ENCODE peak calls at places on chromosome 13, in five cellular contexts. O is A549, Q is H1, K is K562, Y is HepG2. R is an unnamed sample.

GRCh38 chr13:29858231-29858630 is 7.8 kb upstream of the UBL3 start:
- DNase-seq in O (no peak), Q (no peak), K (no peak), Y (no peak), R (no peak)

GRCh38 chr13:109720758-109721184 is 65.6 kb downstream of the IRS2 start:
- DNase-seq in O (no peak), Q (no peak), K (no peak), Y (peak), R (no peak)

GRCh38 chr13:114124921-114125320 is 7.5 kb downstream of the RASA3 start:
- DNase-seq in O (no peak), Q (no peak), K (no peak), Y (no peak), R (peak)

GRCh38 chr13:83453723-83454122 is 428.6 kb downstream of the SLITRK1 start:
- DNase-seq in O (no peak), Q (no peak), K (no peak), Y (no peak), R (no peak)

GRCh38 chr13:20411638-20412342 is 113.9 kb downstream of the CRYL1 start:
- DNase-seq in O (no peak), Q (no peak), K (no peak), Y (no peak), R (no peak)

GRCh38 chr13:31725841-31726240 is 13.5 kb upstream of the RXFP2 start:
- DNase-seq in O (no peak), Q (no peak), K (no peak), Y (no peak), R (no peak)

GRCh38 chr13:41546372-41547252 is 89.3 kb downstream of the RGCC start:
- DNase-seq in O (no peak), Q (no peak), K (no peak), Y (peak), R (peak)

GRCh38 chr13:50403311-50403710 is 388.1 kb downstream of the KCNRG start:
- DNase-seq in O (no peak), Q (no peak), K (no peak), Y (peak), R (peak)

GRCh38 chr13:103884139-103884723 is 818.0 kb upstream of the SLC10A2 start:
- DNase-seq in O (no peak), Q (no peak), K (no peak), Y (peak), R (no peak)

GRCh38 chr13:50485979-50486935 is 357.2 kb downstream of the DLEU7 start:
- DNase-seq in O (no peak), Q (no peak), K (peak), Y (no peak), R (peak)

GRCh38 chr13:37995052-37995451 is 125.5 kb upstream of the TRPC4 start:
- DNase-seq in O (no peak), Q (no peak), K (no peak), Y (no peak), R (peak)

GRCh38 chr13:60811581-60811980 is 414.6 kb downstream of the TDRD3 start:
- DNase-seq in O (no peak), Q (no peak), K (no peak), Y (no peak), R (no peak)

GRCh38 chr13:80399340-80400163 is 58.6 kb upstream of the SPRY2 start:
- DNase-seq in O (no peak), Q (no peak), K (no peak), Y (no peak), R (no peak)

GRCh38 chr13:76148926-76149325 is 512.8 kb downstream of the LMO7 start:
- DNase-seq in O (no peak), Q (no peak), K (no peak), Y (no peak), R (peak)

GRCh38 chr13:93304134-93304533 is 77.5 kb downstream of the GPC6 start:
- DNase-seq in O (no peak), Q (no peak), K (no peak), Y (no peak), R (no peak)

GRCh38 chr13:28866932-28867331 is 46.8 kb downstream of the MTUS2 start:
- DNase-seq in O (no peak), Q (no peak), K (no peak), Y (no peak), R (no peak)

GRCh38 chr13:90889906-90890305 is 457.6 kb upstream of the MIR17HG start:
- DNase-seq in O (no peak), Q (no peak), K (no peak), Y (no peak), R (no peak)

GRCh38 chr13:110244926-110245325 is 62.0 kb downstream of the COL4A1 start:
- DNase-seq in O (no peak), Q (no peak), K (no peak), Y (no peak), R (no peak)

GRCh38 chr13:35839746-35840273 is 291.4 kb downstream of the DCLK1 start:
- DNase-seq in O (no peak), Q (no peak), K (no peak), Y (no peak), R (no peak)

GRCh38 chr13:110125157-110125556 is 181.8 kb downstream of the COL4A1 start:
- DNase-seq in O (no peak), Q (no peak), K (no peak), Y (no peak), R (no peak)

GRCh38 chr13:58852076-58852475 is 1220.5 kb downstream of the PCDH17 start:
- DNase-seq in O (no peak), Q (no peak), K (no peak), Y (no peak), R (no peak)

GRCh38 chr13:40139896-40140520 is 484.5 kb downstream of the COG6 start:
- DNase-seq in O (no peak), Q (no peak), K (no peak), Y (no peak), R (no peak)

GRCh38 chr13:94329277-94329676 is 150.2 kb downstream of the DCT start:
- DNase-seq in O (no peak), Q (no peak), K (no peak), Y (no peak), R (peak)

GRCh38 chr13:30730526-30730925 is 4.8 kb upstream of the ALOX5AP start:
- DNase-seq in O (no peak), Q (no peak), K (no peak), Y (peak), R (no peak)

GRCh38 chr13:103130681-103131210 is 64.5 kb upstream of the SLC10A2 start:
- DNase-seq in O (no peak), Q (no peak), K (no peak), Y (peak), R (no peak)

GRCh38 chr13:112957295-112957677 is 11.7 kb upstream of the MCF2L start:
- DNase-seq in O (no peak), Q (no peak), K (no peak), Y (no peak), R (no peak)
- TF ChIP-seq MAFK in O (no peak), Q (no peak), K (no peak), Y (no peak), R (no peak)

DNA sequence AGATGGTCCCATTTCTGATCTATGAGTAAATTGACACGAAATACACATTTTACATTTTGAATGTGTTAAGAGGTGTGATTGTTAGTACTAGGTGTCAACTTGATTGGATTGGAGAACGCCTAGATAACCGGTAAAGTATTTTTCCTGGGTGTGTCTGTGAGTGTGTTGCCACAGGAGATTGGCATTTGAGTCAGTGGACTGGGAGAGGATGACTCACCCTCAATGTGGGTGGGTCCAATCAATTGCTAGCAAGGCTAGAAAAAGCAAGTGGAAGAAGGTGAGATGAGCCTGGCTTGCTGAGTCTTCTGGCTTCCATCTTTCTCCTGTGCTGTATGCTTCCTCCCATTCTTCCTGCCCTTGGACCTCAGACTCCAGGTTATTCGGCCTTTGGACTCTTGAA is 960.7 kb upstream of the PCDH9 start:
- DNase-seq in O (no peak), Q (no peak), K (no peak), Y (peak), R (no peak)
- TF ChIP-seq MAFK in O (no peak), Q (no peak), K (no peak), Y (no peak), R (no peak)

DNA sequence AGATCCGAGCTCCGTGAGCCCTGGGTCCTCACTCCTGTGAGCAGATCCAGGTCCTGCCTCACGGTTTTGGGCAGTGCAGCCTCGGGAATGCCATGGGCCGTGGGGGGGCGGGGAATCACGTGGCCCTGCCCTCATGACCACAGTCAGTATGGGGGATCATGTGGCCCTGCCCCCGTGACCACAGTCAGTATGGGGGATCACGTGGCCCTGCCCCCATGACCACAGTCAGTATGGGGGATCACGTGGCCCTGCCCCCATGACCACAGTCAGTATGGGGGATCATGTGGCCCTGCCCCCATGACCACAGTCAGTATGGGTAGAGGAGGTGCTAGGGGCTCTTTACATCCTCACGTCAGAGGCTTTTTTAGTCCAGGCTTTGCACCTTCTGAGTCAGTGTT is 64.3 kb upstream of the F7 start:
- DNase-seq in O (no peak), Q (no peak), K (no peak), Y (no peak), R (no peak)
- TF ChIP-seq MAFK in O (no peak), Q (no peak), K (no peak), Y (no peak), R (no peak)

GRCh38 chr13:34750078-34750703 is 191.9 kb upstream of the NBEA start:
- DNase-seq in O (no peak), Q (no peak), K (no peak), Y (no peak), R (no peak)

GRCh38 chr13:34747507-34747906 is 194.6 kb upstream of the NBEA start:
- DNase-seq in O (no peak), Q (no peak), K (no peak), Y (no peak), R (no peak)

GRCh38 chr13:34749046-34749445 is 193.0 kb upstream of the NBEA start:
- DNase-seq in O (no peak), Q (no peak), K (no peak), Y (no peak), R (no peak)

GRCh38 chr13:34748561-34748960 is 193.5 kb upstream of the NBEA start:
- DNase-seq in O (no peak), Q (no peak), K (no peak), Y (no peak), R (no peak)

GRCh38 chr13:34748078-34748477 is 194.0 kb upstream of the NBEA start:
- DNase-seq in O (no peak), Q (no peak), K (no peak), Y (no peak), R (no peak)
- TF ChIP-seq MAFK in O (no peak), Q (no peak), K (no peak), Y (no peak), R (no peak)

GRCh38 chr13:32737111-32737571 is 150.9 kb downstream of the PDS5B start:
- DNase-seq in O (no peak), Q (no peak), K (no peak), Y (no peak), R (no peak)

GRCh38 chr13:32735859-32736258 is 149.6 kb downstream of the PDS5B start:
- DNase-seq in O (no peak), Q (no peak), K (no peak), Y (peak), R (no peak)

GRCh38 chr13:32733685-32734084 is 147.4 kb downstream of the PDS5B start:
- DNase-seq in O (no peak), Q (no peak), K (no peak), Y (no peak), R (no peak)

GRCh38 chr13:32736648-32737047 is 150.4 kb downstream of the PDS5B start:
- DNase-seq in O (no peak), Q (no peak), K (no peak), Y (no peak), R (no peak)

DNA sequence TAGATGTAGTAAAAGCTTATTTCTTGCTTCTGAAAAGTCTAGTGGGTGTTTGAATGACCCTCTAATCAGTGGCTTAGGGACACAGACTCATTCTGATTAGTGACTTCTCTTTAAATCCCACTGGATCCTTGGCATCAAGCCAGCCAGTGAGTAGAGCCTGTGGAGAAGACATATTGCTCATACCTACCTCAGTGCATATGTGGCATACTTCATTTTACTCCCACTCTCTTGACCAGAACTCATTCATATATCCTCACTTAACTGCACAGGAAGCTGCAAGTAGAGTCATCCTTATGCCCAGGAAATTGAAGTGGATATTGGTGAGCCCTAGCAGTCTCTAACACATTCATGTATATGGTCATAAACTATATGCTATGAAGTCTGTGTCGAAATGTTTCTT is 148.3 kb downstream of the PDS5B start:
- DNase-seq in O (no peak), Q (no peak), K (peak), Y (no peak), R (peak)
- TF ChIP-seq MAFK in O (no peak), Q (no peak), K (no peak), Y (no peak), R (no peak)

DNA sequence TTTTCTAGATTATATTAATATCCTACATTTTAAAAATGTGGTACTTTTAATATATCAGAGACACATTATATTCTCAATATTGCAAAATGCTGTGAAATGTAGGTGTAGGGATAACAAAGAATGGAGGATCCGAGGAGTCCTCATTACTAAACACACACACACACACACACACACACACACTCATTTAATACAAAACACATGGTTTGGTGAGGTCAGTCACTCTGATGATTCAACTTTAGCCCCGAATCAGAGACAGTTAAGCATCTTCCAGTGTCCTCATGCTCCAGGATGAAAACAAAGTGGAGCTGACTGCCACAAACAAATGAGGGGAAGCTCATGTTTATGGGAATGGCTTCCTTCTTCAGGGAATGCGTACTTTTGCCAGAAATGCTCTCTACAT is 147.5 kb downstream of the CYSLTR2 start:
- DNase-seq in O (no peak), Q (no peak), K (no peak), Y (no peak), R (peak)
- TF ChIP-seq MAFK in O (no peak), Q (no peak), K (no peak), Y (no peak), R (no peak)

GRCh38 chr13:66887088-66887487 is 343.0 kb downstream of the PCDH9 start:
- DNase-seq in O (no peak), Q (no peak), K (no peak), Y (no peak), R (peak)
- TF ChIP-seq MAFK in O (no peak), Q (no peak), K (no peak), Y (no peak), R (no peak)

DNA sequence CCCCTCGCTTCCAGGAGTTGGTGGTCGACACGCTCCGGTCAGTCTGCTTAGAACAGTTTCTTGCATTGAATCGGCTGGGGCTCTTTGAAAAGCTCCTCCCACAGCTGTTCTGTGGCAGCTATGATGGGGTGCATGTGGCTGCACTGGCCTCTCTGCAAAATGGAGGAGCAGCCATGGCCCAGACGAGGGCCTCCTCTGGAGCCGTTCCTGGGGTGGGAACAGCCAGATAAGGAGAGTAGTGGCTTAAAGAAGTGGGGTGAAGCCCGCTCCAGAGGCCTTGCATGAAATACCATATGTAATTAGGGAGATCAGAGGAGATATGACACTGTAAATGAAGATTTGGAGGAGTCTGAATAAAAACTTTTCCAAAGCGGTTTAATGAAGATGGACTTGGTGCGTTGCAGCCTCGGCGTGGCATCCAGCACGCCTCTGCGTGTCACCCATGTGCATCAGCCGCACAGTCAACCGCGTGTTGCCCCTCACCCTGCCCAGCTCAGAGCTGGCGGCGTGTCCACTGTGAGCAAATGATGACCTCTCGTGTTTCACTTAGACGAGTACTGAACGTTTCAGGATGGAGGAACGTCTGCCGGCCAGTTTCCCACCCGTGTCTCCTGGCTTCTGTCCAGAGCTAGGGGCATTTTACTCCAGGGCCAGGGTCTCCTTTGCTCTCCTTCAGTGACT is 199.2 kb downstream of the TEX29 start:
- DNase-seq in O (no peak), Q (no peak), K (no peak), Y (no peak), R (no peak)
- TF ChIP-seq MAFK in O (no peak), Q (no peak), K (no peak), Y (no peak), R (no peak)

GRCh38 chr13:78309497-78310180 is 293.7 kb downstream of the POU4F1 start:
- DNase-seq in O (no peak), Q (no peak), K (no peak), Y (no peak), R (no peak)
- TF ChIP-seq MAFK in O (no peak), Q (no peak), K (no peak), Y (no peak), R (no peak)

R was measured in IMR-90.